ENCODE peak calls at places on chromosomes 3 and 15, in eight cellular contexts. J is tibial artery, F is heart right ventricle, D is sigmoid colon, C is neural progenitor cell, Y is ovary, H is GM23338, E is left ventricle myocardium inferior. R is an unnamed sample.

GRCh38 chr3:58581328-58582091 is 4.3 kb upstream of the FAM107A start:
- DNase-seq in C (peak), E (no peak), F (no peak), J (no peak), Y (no peak), D (no peak), H (peak), R (no peak)

GRCh38 chr3:191262650-191263049 is 63.6 kb downstream of the OSTN start:
- DNase-seq in F (no peak), D (no peak), C (no peak), H (no peak), J (no peak), E (no peak), Y (no peak), R (no peak)

GRCh38 chr15:51876169-51876568 is 46.7 kb downstream of the TMOD3 start:
- DNase-seq in D (no peak), H (no peak), C (no peak), Y (no peak), E (no peak), F (no peak), J (no peak), R (no peak)

GRCh38 chr15:52102468-52102867 is 10.1 kb downstream of the BCL2L10 start:
- DNase-seq in D (no peak), E (no peak), Y (no peak), C (no peak), H (no peak), J (no peak), F (no peak), R (no peak)

GRCh38 chr3:46393011-46393410 is 13.9 kb downstream of the CCR5AS start:
- DNase-seq in E (no peak), D (no peak), F (no peak), C (no peak), H (no peak), Y (no peak), J (no peak), R (no peak)

GRCh38 chr3:177062052-177062732 is 135.1 kb downstream of the TBL1XR1 start:
- DNase-seq in D (no peak), C (no peak), Y (no peak), H (no peak), J (no peak), F (no peak), E (no peak), R (no peak)

GRCh38 chr3:38137615-38138346 is 680 bp upstream of the MYD88 start:
- DNase-seq in D (no peak), J (peak), H (peak), F (no peak), Y (no peak), E (no peak), C (peak), R (no peak)

GRCh38 chr3:157631468-157631867 is 128.3 kb upstream of the VEPH1 start:
- DNase-seq in C (no peak), E (no peak), F (no peak), Y (no peak), J (no peak), H (no peak), D (no peak), R (no peak)

GRCh38 chr3:124168271-124168670 is 176.3 kb upstream of the ROPN1 start:
- DNase-seq in J (peak), F (peak), Y (no peak), H (no peak), D (no peak), C (no peak), E (no peak), R (no peak)

GRCh38 chr3:172305552-172305951 is 142.7 kb downstream of the GHSR start:
- DNase-seq in H (no peak), C (no peak), F (no peak), D (no peak), J (no peak), Y (no peak), E (no peak), R (no peak)
- H3K27ac ChIP-seq in H (no peak), C (no peak), F (no peak), D (no peak), J (no peak), Y (no peak), E (no peak), R (no peak)

GRCh38 chr15:57519806-57520205 is 71.9 kb upstream of the MYZAP start:
- DNase-seq in Y (no peak), E (no peak), F (no peak), H (no peak), C (no peak), J (no peak), D (no peak), R (no peak)
- H3K27ac ChIP-seq in Y (no peak), E (no peak), F (no peak), H (no peak), C (no peak), J (no peak), D (no peak), R (no peak)

DNA sequence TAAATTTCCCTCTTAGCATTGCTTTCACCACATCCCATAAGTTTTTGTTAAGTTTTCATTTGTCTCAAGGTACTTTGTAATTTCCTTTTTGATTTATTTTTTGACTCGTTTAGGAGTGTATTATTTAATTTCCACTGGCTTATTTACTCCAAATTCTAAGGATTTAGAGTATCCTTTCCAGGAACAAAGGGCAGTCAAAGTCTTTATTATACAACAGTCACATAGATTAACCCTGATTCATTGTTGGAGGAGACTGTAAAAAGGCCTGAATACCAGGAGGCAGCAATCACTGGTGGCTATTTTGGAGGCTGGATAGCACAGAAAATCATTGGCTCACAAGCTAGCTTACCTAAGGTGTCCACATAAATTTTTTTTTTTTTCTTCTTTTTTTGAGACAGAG is 39.9 kb downstream of the OIP5 start:
- DNase-seq in Y (no peak), C (peak), J (no peak), F (no peak), H (no peak), D (no peak), E (no peak), R (no peak)
- H3K27ac ChIP-seq in Y (no peak), C (peak), J (no peak), F (no peak), H (peak), D (no peak), E (no peak), R (no peak)

GRCh38 chr3:100120693-100121092 is 6.4 kb upstream of the FILIP1L start:
- DNase-seq in H (no peak), Y (no peak), E (no peak), F (no peak), D (no peak), C (no peak), J (no peak), R (no peak)
- H3K27ac ChIP-seq in H (no peak), Y (no peak), E (peak), F (no peak), D (no peak), C (no peak), J (no peak), R (no peak)

R was measured in tibial nerve.